ENCODE peak calls at places on chromosome 5, in four cellular contexts. J is CD8-positive, alpha-beta memory T cell; Z is Peyer's patch; R is heart right ventricle. Y is an unnamed sample.

GRCh38 chr5:134550271-134551214 is 25.1 kb downstream of the JADE2 start:
- DNase-seq in J (peak; percentile 26), Z (peak; percentile 75), R (no peak), Y (no peak)

GRCh38 chr5:133285583-133286021 is 233.8 kb downstream of the HSPA4 start:
- DNase-seq in Z (no peak), R (peak; percentile 54), J (no peak), Y (no peak)

GRCh38 chr5:180779985-180780610 is 22.5 kb downstream of the MGAT1 start:
- DNase-seq in J (no peak), R (no peak), Z (no peak), Y (no peak)

GRCh38 chr5:171306785-171307591 is 2.1 kb upstream of the TLX3 start:
- DNase-seq in R (no peak), J (no peak), Z (no peak), Y (no peak)

GRCh38 chr5:33369470-33370134 is 71.2 kb upstream of the TARS1 start:
- DNase-seq in R (no peak), J (no peak), Z (no peak), Y (no peak)

GRCh38 chr5:84715686-84716085 is 331.0 kb upstream of the EDIL3 start:
- DNase-seq in Z (no peak), R (no peak), J (no peak), Y (no peak)

GRCh38 chr5:79511945-79512493 is 1.9 kb downstream of the HOMER1 start:
- DNase-seq in J (no peak), Z (no peak), R (no peak), Y (no peak)

GRCh38 chr5:57221049-57221568 is 47.2 kb downstream of the GPBP1 start:
- DNase-seq in Z (no peak), J (peak; percentile 63), R (peak; percentile 48), Y (peak; percentile 38)

GRCh38 chr5:44167540-44167939 is 221.7 kb downstream of the FGF10 start:
- DNase-seq in J (no peak), Z (no peak), R (no peak), Y (no peak)

GRCh38 chr5:6632324-6632930 is 417 bp downstream of the NSUN2 start:
- DNase-seq in J (no peak), R (peak; percentile 12), Z (peak; percentile 34), Y (no peak)

GRCh38 chr5:106363578-106363977 is 1307.2 kb downstream of the EFNA5 start:
- DNase-seq in J (no peak), R (no peak), Z (no peak), Y (no peak)

GRCh38 chr5:80871541-80871961 is 88.6 kb upstream of the RASGRF2 start:
- DNase-seq in J (no peak), R (no peak), Z (no peak), Y (no peak)

GRCh38 chr5:3201941-3202340 is 393.7 kb upstream of the IRX1 start:
- DNase-seq in Z (no peak), R (no peak), J (no peak), Y (no peak)

GRCh38 chr5:342501-343460 is 21.3 kb downstream of the AHRR start:
- DNase-seq in J (no peak), Z (no peak), R (no peak), Y (peak; percentile 3)

GRCh38 chr5:83595217-83595616 is 123.7 kb downstream of the VCAN start:
- DNase-seq in J (no peak), Z (no peak), R (no peak), Y (no peak)

GRCh38 chr5:106292654-106293053 is 1378.1 kb downstream of the EFNA5 start:
- DNase-seq in J (no peak), R (no peak), Z (no peak), Y (no peak)

GRCh38 chr5:176620333-176620981 is 9.9 kb downstream of the SNCB start:
- DNase-seq in Z (no peak), J (no peak), R (no peak), Y (no peak)

GRCh38 chr5:177468329-177469058 is 4.9 kb downstream of the DBN1 start:
- DNase-seq in J (no peak), R (no peak), Z (no peak), Y (no peak)

GRCh38 chr5:177085985-177086917 is at the start of gene FGFR4:
- DNase-seq in J (no peak), Z (peak; percentile 71), R (peak; percentile 36), Y (peak; percentile 62)

GRCh38 chr5:67693956-67694564 is 497.5 kb upstream of the CD180 start:
- DNase-seq in R (peak; percentile 73), J (no peak), Z (peak; percentile 16), Y (peak; percentile 78)

GRCh38 chr5:172778223-172778814 is 7.3 kb upstream of the DUSP1 start:
- DNase-seq in Z (no peak), J (no peak), R (no peak), Y (no peak)

GRCh38 chr5:179123109-179123426 is 62.9 kb downstream of the ZNF354C start:
- DNase-seq in J (no peak), R (no peak), Z (no peak), Y (no peak)

DNA sequence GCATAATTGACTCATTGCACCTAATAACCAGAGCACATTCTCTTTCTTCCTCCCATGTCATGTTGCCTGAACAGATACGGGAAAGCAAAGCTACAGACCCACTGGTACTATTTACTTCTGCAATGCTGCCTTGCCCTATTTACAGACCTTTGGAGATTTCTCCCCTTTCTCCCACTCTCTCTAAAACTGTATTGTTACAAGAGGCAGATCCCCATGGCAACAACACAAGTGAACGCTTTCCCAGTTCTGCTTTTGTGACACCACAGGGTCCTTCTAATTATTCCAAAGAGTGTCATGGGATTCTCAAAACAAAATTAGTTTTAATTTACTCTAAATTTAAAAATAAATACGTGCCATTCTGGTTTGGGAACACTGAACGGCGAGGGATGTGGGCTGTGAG is 104.7 kb downstream of the KCTD16 start:
- DNase-seq in J (no peak), R (no peak), Z (no peak), Y (no peak)
- H3K4me1 ChIP-seq in J (no peaks in the 10 kb centered on the region), R (no peaks in the 10 kb centered on the region), Z (no peaks in the 10 kb centered on the region), Y (no peaks in the 10 kb centered on the region)

DNA sequence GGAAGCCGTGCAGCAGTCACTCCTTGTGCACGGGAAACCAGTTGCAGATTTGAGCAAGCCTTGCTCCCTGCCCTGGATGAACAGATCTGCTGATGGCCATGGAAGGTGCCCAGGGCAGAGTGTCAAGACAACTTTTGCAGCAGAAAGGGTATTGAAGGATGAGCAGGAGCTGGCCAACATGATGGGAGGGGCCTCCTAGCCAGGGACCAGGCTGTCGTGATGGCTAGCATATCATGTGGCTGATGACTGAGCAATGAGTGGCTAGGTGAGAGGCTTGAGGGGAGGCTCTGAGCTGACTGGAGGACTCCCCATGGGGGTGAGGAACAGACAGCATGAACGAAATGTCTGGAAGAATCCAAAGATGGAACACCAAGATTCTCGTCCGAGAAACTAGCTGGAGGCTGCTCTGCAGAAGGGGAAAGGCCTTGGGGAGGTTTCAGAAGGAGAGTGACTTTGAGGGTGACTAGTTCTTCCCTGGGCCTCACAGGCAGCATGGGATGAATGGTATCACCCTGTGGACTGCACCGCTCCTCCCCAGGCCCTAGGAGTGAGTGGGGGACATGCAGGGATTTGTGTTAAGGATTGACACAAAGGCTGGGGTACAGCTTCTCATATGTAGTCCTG is 18.5 kb downstream of the PPARGC1B start:
- DNase-seq in Z (no peak), R (no peak), J (no peak), Y (no peak)
- H3K4me1 ChIP-seq in Z (no peaks in the 10 kb centered on the region), R (peaks cover 45% of the 10 kb centered on the region), J (no peaks in the 10 kb centered on the region), Y (no peaks in the 10 kb centered on the region)

GRCh38 chr5:72154076-72154756 is 46.9 kb downstream of the MAP1B start:
- DNase-seq in R (no peak), Z (no peak), J (no peak), Y (no peak)
- H3K4me1 ChIP-seq in R (peaks cover 35% of the 10 kb centered on the region), Z (no peaks in the 10 kb centered on the region), J (no peaks in the 10 kb centered on the region), Y (no peaks in the 10 kb centered on the region)

GRCh38 chr5:150612905-150613670 is 27.4 kb upstream of the SYNPO start:
- DNase-seq in J (no peak), Z (no peak), R (no peak), Y (peak; percentile 32)

GRCh38 chr5:150613991-150614650 is 26.3 kb upstream of the SYNPO start:
- DNase-seq in J (no peak), R (no peak), Z (no peak), Y (no peak)

GRCh38 chr5:150616024-150616470 is 24.4 kb upstream of the SYNPO start:
- DNase-seq in R (peak; percentile 87), J (no peak), Z (no peak), Y (no peak)

GRCh38 chr5:150615141-150615699 is 25.2 kb upstream of the SYNPO start:
- DNase-seq in R (peak; percentile 87), J (no peak), Z (no peak), Y (peak; percentile 42)

DNA sequence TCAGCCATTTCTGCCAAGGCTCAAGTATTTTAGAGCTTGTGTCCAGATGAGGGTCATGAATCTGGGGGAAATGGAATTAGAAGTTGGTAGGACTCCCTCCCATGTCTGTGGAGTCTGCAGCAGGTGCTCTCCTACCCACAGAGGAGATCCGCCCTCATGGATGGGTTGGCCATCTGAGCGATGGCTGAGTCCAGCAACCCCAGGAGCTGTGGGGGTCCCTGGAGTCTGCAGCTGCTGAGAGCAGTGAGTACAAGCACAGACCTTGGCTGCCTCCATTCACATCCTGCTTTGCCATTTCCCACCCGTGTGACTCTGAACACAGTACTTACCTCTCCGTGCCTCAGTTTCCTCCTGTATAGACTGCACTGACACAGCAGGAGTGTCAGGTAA is 25.8 kb upstream of the SYNPO start:
- DNase-seq in R (no peak), Z (no peak), J (no peak), Y (no peak)
- H3K4me1 ChIP-seq in R (peaks cover 100% of the 10 kb centered on the region), Z (no peaks in the 10 kb centered on the region), J (no peaks in the 10 kb centered on the region), Y (peaks cover 5% of the 10 kb centered on the region)